ENCODE peak calls at places on chromosomes 2 and 18, in four cellular contexts. T, C, L and B are unnamed samples.
A peak's percentile ranks its signal among the peaks of the same experiment; 100 is the strongest.

GRCh38 chr2:85011747-85012146 is 40.8 kb downstream of the KCMF1 start:
- DNase-seq in T (peak; percentile 22), C (no peak), L (no peak), B (no peak)

GRCh38 chr2:96163768-96164429 is 18.7 kb upstream of the DUSP2 start:
- DNase-seq in T (no peak), C (peak; percentile 58), L (no peak), B (no peak)

GRCh38 chr18:3217930-3218647 is 1.7 kb downstream of the MYOM1 start:
- DNase-seq in T (no peak), C (no peak), L (no peak), B (peak; percentile 26)

GRCh38 chr2:238320648-238321281 is 447 bp downstream of the TRAF3IP1 start:
- DNase-seq in T (no peak), C (no peak), L (peak; percentile 25), B (no peak)

GRCh38 chr2:215590353-215590752 is 154.5 kb upstream of the FN1 start:
- DNase-seq in T (no peak), C (no peak), L (no peak), B (no peak)

GRCh38 chr2:154261473-154262027 is 389.8 kb downstream of the GALNT13 start:
- DNase-seq in T (no peak), C (no peak), L (no peak), B (peak; percentile 66)

GRCh38 chr2:228102949-228103348 is 78.5 kb downstream of the SPHKAP start:
- DNase-seq in T (no peak), C (no peak), L (no peak), B (peak; percentile 7)

GRCh38 chr18:49214058-49214457 is 246.4 kb downstream of the DYM start:
- DNase-seq in T (no peak), C (no peak), L (no peak), B (no peak)

GRCh38 chr2:149744845-149745244 is 157.3 kb upstream of the MMADHC start:
- DNase-seq in T (no peak), C (no peak), L (no peak), B (no peak)

GRCh38 chr18:8890957-8891464 is 185.7 kb downstream of the MTCL1 start:
- DNase-seq in T (peak; percentile 74), C (no peak), L (no peak), B (peak; percentile 99)

GRCh38 chr18:70659026-70659726 is 370.3 kb downstream of the SOCS6 start:
- DNase-seq in T (peak; percentile 83), C (peak; percentile 3), L (no peak), B (no peak)

GRCh38 chr2:201320257-201320656 is 36.9 kb downstream of the FLACC1 start:
- DNase-seq in T (peak; percentile 28), C (no peak), L (no peak), B (no peak)

GRCh38 chr2:133977385-133977784 is 276.5 kb upstream of the MGAT5 start:
- DNase-seq in T (no peak), C (no peak), L (no peak), B (no peak)

GRCh38 chr2:20080839-20081348 is 29.5 kb upstream of the LAPTM4A start:
- DNase-seq in T (no peak), C (no peak), L (no peak), B (no peak)

GRCh38 chr2:149017116-149017985 is 21.1 kb upstream of the LYPD6B start:
- DNase-seq in T (peak; percentile 63), C (peak; percentile 60), L (peak; percentile 73), B (peak; percentile 21)

GRCh38 chr2:168401048-168401556 is 55.0 kb upstream of the CERS6 start:
- DNase-seq in T (no peak), C (no peak), L (no peak), B (no peak)

GRCh38 chr18:13548106-13548819 is 178.1 kb downstream of the FAM210A start:
- DNase-seq in T (peak; percentile 41), C (no peak), L (no peak), B (no peak)

GRCh38 chr2:129912871-129913694 is 66.4 kb upstream of the RAB6C start:
- DNase-seq in T (no peak), C (no peak), L (no peak), B (no peak)

GRCh38 chr18:75135158-75135725 is 73.7 kb downstream of the PTGR3 start:
- DNase-seq in T (no peak), C (no peak), L (no peak), B (no peak)

GRCh38 chr2:20930928-20931327 is 108.0 kb upstream of the LDAH start:
- DNase-seq in T (no peak), C (no peak), L (no peak), B (peak; percentile 90)